ENCODE peak calls at places on chromosomes 2 and 18, in five cellular contexts. G is HFFc6, V is foreskin fibroblast, U is cardiac muscle cell, K is memory B cell. I is an unnamed sample.

GRCh38 chr18:3871687-3872086 is 421.7 kb downstream of the TGIF1 start:
- DNase-seq in G (no peak), V (no peak), U (no peak), K (no peak), I (no peak)

GRCh38 chr2:174145827-174146226 is 102.5 kb downstream of the OLA1 start:
- DNase-seq in G (no peak), V (no peak), U (peak), K (no peak), I (no peak)

GRCh38 chr2:134392689-134393476 is 139.0 kb downstream of the MGAT5 start:
- DNase-seq in G (no peak), V (no peak), U (peak), K (no peak), I (no peak)

GRCh38 chr18:44620821-44621220 is 59.9 kb upstream of the SETBP1 start:
- DNase-seq in G (no peak), V (no peak), U (no peak), K (no peak), I (no peak)

GRCh38 chr2:216139884-216140283 is 30.7 kb downstream of the XRCC5 start:
- DNase-seq in G (no peak), V (no peak), U (no peak), K (peak), I (no peak)

GRCh38 chr2:222180619-222181018 is 118.2 kb downstream of the PAX3 start:
- DNase-seq in G (no peak), V (no peak), U (no peak), K (no peak), I (no peak)

GRCh38 chr18:21830533-21830932 is 89.9 kb downstream of the MIB1 start:
- DNase-seq in G (no peak), V (no peak), U (no peak), K (no peak), I (no peak)

GRCh38 chr2:88127638-88127887 is 299 bp downstream of the FABP1 start:
- DNase-seq in G (no peak), V (no peak), U (no peak), K (no peak), I (no peak)

GRCh38 chr2:207711750-207712487 is 479 bp downstream of the CCNYL1 start:
- DNase-seq in G (peak), V (peak), U (peak), K (peak), I (peak)

GRCh38 chr2:233115761-233116160 is 55.6 kb downstream of the INPP5D start:
- DNase-seq in G (no peak), V (peak), U (peak), K (no peak), I (no peak)